ENCODE peak calls at places on chromosomes 13 and 19, in ten cellular contexts. One of them, this sample, is unnamed.
A peak's percentile ranks its signal among the peaks of the same experiment; 100 is the strongest.

GRCh38 chr13:101085551-101085950 is 330.8 kb downstream of the NALCN start:
- DNase-seq in activated effector memory CD4-positive, alpha-beta T cell treated with Interleukin-2 at 50 U/mL for 16 hours: no peak
- DNase-seq in GM19239: no peak
- DNase-seq in activated CD8-positive, alpha-beta memory T cell treated with anti-CD3 and anti-CD28 coated beads, Interleukin-2, amount 50 U/mL, for 4 hours: no peak
- DNase-seq in Calu3: no peak
- DNase-seq in nephron progenitor cell: no peak
- DNase-seq in transverse colon: no peak
- DNase-seq in stimulated activated CD8-positive, alpha-beta memory T cell treated with anti-CD3 and anti-CD28 coated beads, Interleukin-2, amount 100 ng/mL, for 1 hour: no peak
- DNase-seq in COR-L47: no peak
- DNase-seq in NCI-H1092 treated with DMSO at 0.1 percent for 48 hours: no peak
- DNase-seq in this sample: no peak

GRCh38 chr19:18763674-18764590 is 27.2 kb downstream of the COMP start:
- DNase-seq in activated effector memory CD4-positive, alpha-beta T cell treated with Interleukin-2 at 50 U/mL for 16 hours: no peak
- DNase-seq in GM19239: no peak
- DNase-seq in activated CD8-positive, alpha-beta memory T cell treated with anti-CD3 and anti-CD28 coated beads, Interleukin-2, amount 50 U/mL, for 4 hours: no peak
- DNase-seq in Calu3: no peak
- DNase-seq in nephron progenitor cell: no peak
- DNase-seq in transverse colon: no peak
- DNase-seq in stimulated activated CD8-positive, alpha-beta memory T cell treated with anti-CD3 and anti-CD28 coated beads, Interleukin-2, amount 100 ng/mL, for 1 hour: no peak
- DNase-seq in COR-L47: no peak
- DNase-seq in NCI-H1092 treated with DMSO at 0.1 percent for 48 hours: peak; percentile 44
- DNase-seq in this sample: no peak

GRCh38 chr19:48390188-48391099 is 907 bp downstream of the KDELR1 start:
- DNase-seq in activated effector memory CD4-positive, alpha-beta T cell treated with Interleukin-2 at 50 U/mL for 16 hours: peak; percentile 50
- DNase-seq in GM19239: peak; percentile 52
- DNase-seq in activated CD8-positive, alpha-beta memory T cell treated with anti-CD3 and anti-CD28 coated beads, Interleukin-2, amount 50 U/mL, for 4 hours: peak; percentile 66
- DNase-seq in Calu3: peak; percentile 82
- DNase-seq in nephron progenitor cell: peak; percentile 71
- DNase-seq in transverse colon: peak; percentile 75
- DNase-seq in stimulated activated CD8-positive, alpha-beta memory T cell treated with anti-CD3 and anti-CD28 coated beads, Interleukin-2, amount 100 ng/mL, for 1 hour: peak; percentile 42
- DNase-seq in COR-L47: peak; percentile 35
- DNase-seq in NCI-H1092 treated with DMSO at 0.1 percent for 48 hours: no peak
- DNase-seq in this sample: peak; percentile 85

GRCh38 chr19:18657590-18658365 is 20.9 kb downstream of the KLHL26 start:
- DNase-seq in activated effector memory CD4-positive, alpha-beta T cell treated with Interleukin-2 at 50 U/mL for 16 hours: no peak
- DNase-seq in GM19239: no peak
- DNase-seq in activated CD8-positive, alpha-beta memory T cell treated with anti-CD3 and anti-CD28 coated beads, Interleukin-2, amount 50 U/mL, for 4 hours: no peak
- DNase-seq in Calu3: no peak
- DNase-seq in nephron progenitor cell: no peak
- DNase-seq in transverse colon: no peak
- DNase-seq in stimulated activated CD8-positive, alpha-beta memory T cell treated with anti-CD3 and anti-CD28 coated beads, Interleukin-2, amount 100 ng/mL, for 1 hour: no peak
- DNase-seq in COR-L47: no peak
- DNase-seq in NCI-H1092 treated with DMSO at 0.1 percent for 48 hours: peak; percentile 20
- DNase-seq in this sample: peak; percentile 72

GRCh38 chr19:54418030-54418929 is 3.0 kb downstream of the TTYH1 start:
- DNase-seq in activated effector memory CD4-positive, alpha-beta T cell treated with Interleukin-2 at 50 U/mL for 16 hours: no peak
- DNase-seq in GM19239: no peak
- DNase-seq in activated CD8-positive, alpha-beta memory T cell treated with anti-CD3 and anti-CD28 coated beads, Interleukin-2, amount 50 U/mL, for 4 hours: no peak
- DNase-seq in Calu3: no peak
- DNase-seq in nephron progenitor cell: no peak
- DNase-seq in transverse colon: no peak
- DNase-seq in stimulated activated CD8-positive, alpha-beta memory T cell treated with anti-CD3 and anti-CD28 coated beads, Interleukin-2, amount 100 ng/mL, for 1 hour: no peak
- DNase-seq in COR-L47: no peak
- DNase-seq in NCI-H1092 treated with DMSO at 0.1 percent for 48 hours: no peak
- DNase-seq in this sample: peak; percentile 72

GRCh38 chr19:35063940-35064818 is 22.7 kb downstream of the HPN start:
- DNase-seq in activated effector memory CD4-positive, alpha-beta T cell treated with Interleukin-2 at 50 U/mL for 16 hours: no peak
- DNase-seq in GM19239: no peak
- DNase-seq in activated CD8-positive, alpha-beta memory T cell treated with anti-CD3 and anti-CD28 coated beads, Interleukin-2, amount 50 U/mL, for 4 hours: no peak
- DNase-seq in Calu3: peak; percentile 36
- DNase-seq in nephron progenitor cell: no peak
- DNase-seq in transverse colon: no peak
- DNase-seq in stimulated activated CD8-positive, alpha-beta memory T cell treated with anti-CD3 and anti-CD28 coated beads, Interleukin-2, amount 100 ng/mL, for 1 hour: no peak
- DNase-seq in COR-L47: no peak
- DNase-seq in NCI-H1092 treated with DMSO at 0.1 percent for 48 hours: no peak
- DNase-seq in this sample: no peak

GRCh38 chr13:78993792-78994191 is 334.8 kb upstream of the OBI1 start:
- DNase-seq in activated effector memory CD4-positive, alpha-beta T cell treated with Interleukin-2 at 50 U/mL for 16 hours: no peak
- DNase-seq in GM19239: no peak
- DNase-seq in activated CD8-positive, alpha-beta memory T cell treated with anti-CD3 and anti-CD28 coated beads, Interleukin-2, amount 50 U/mL, for 4 hours: no peak
- DNase-seq in Calu3: no peak
- DNase-seq in nephron progenitor cell: no peak
- DNase-seq in transverse colon: no peak
- DNase-seq in stimulated activated CD8-positive, alpha-beta memory T cell treated with anti-CD3 and anti-CD28 coated beads, Interleukin-2, amount 100 ng/mL, for 1 hour: no peak
- DNase-seq in COR-L47: peak; percentile 59
- DNase-seq in NCI-H1092 treated with DMSO at 0.1 percent for 48 hours: peak; percentile 64
- DNase-seq in this sample: no peak

GRCh38 chr19:46357846-46358583 is 11.1 kb downstream of the PPP5C start:
- DNase-seq in activated effector memory CD4-positive, alpha-beta T cell treated with Interleukin-2 at 50 U/mL for 16 hours: no peak
- DNase-seq in GM19239: no peak
- DNase-seq in activated CD8-positive, alpha-beta memory T cell treated with anti-CD3 and anti-CD28 coated beads, Interleukin-2, amount 50 U/mL, for 4 hours: no peak
- DNase-seq in Calu3: peak; percentile 35
- DNase-seq in nephron progenitor cell: no peak
- DNase-seq in transverse colon: no peak
- DNase-seq in stimulated activated CD8-positive, alpha-beta memory T cell treated with anti-CD3 and anti-CD28 coated beads, Interleukin-2, amount 100 ng/mL, for 1 hour: no peak
- DNase-seq in COR-L47: no peak
- DNase-seq in NCI-H1092 treated with DMSO at 0.1 percent for 48 hours: no peak
- DNase-seq in this sample: no peak

GRCh38 chr13:99980201-99981114 is 1.1 kb upstream of the ZIC2 start:
- DNase-seq in activated effector memory CD4-positive, alpha-beta T cell treated with Interleukin-2 at 50 U/mL for 16 hours: no peak
- DNase-seq in GM19239: no peak
- DNase-seq in activated CD8-positive, alpha-beta memory T cell treated with anti-CD3 and anti-CD28 coated beads, Interleukin-2, amount 50 U/mL, for 4 hours: peak; percentile 65
- DNase-seq in Calu3: peak; percentile 62
- DNase-seq in nephron progenitor cell: peak; percentile 83
- DNase-seq in transverse colon: peak; percentile 69
- DNase-seq in stimulated activated CD8-positive, alpha-beta memory T cell treated with anti-CD3 and anti-CD28 coated beads, Interleukin-2, amount 100 ng/mL, for 1 hour: no peak
- DNase-seq in COR-L47: peak; percentile 92
- DNase-seq in NCI-H1092 treated with DMSO at 0.1 percent for 48 hours: peak; percentile 94
- DNase-seq in this sample: peak; percentile 89

GRCh38 chr19:35138305-35138799 is 272 bp upstream of the FXYD1 start:
- DNase-seq in activated effector memory CD4-positive, alpha-beta T cell treated with Interleukin-2 at 50 U/mL for 16 hours: no peak
- DNase-seq in GM19239: no peak
- DNase-seq in activated CD8-positive, alpha-beta memory T cell treated with anti-CD3 and anti-CD28 coated beads, Interleukin-2, amount 50 U/mL, for 4 hours: no peak
- DNase-seq in Calu3: no peak
- DNase-seq in nephron progenitor cell: no peak
- DNase-seq in transverse colon: no peak
- DNase-seq in stimulated activated CD8-positive, alpha-beta memory T cell treated with anti-CD3 and anti-CD28 coated beads, Interleukin-2, amount 100 ng/mL, for 1 hour: no peak
- DNase-seq in COR-L47: no peak
- DNase-seq in NCI-H1092 treated with DMSO at 0.1 percent for 48 hours: no peak
- DNase-seq in this sample: no peak

GRCh38 chr13:36880961-36881360 is 39.1 kb downstream of the SMAD9 start:
- DNase-seq in activated effector memory CD4-positive, alpha-beta T cell treated with Interleukin-2 at 50 U/mL for 16 hours: no peak
- DNase-seq in GM19239: no peak
- DNase-seq in activated CD8-positive, alpha-beta memory T cell treated with anti-CD3 and anti-CD28 coated beads, Interleukin-2, amount 50 U/mL, for 4 hours: no peak
- DNase-seq in Calu3: no peak
- DNase-seq in nephron progenitor cell: no peak
- DNase-seq in transverse colon: no peak
- DNase-seq in stimulated activated CD8-positive, alpha-beta memory T cell treated with anti-CD3 and anti-CD28 coated beads, Interleukin-2, amount 100 ng/mL, for 1 hour: no peak
- DNase-seq in COR-L47: no peak
- DNase-seq in NCI-H1092 treated with DMSO at 0.1 percent for 48 hours: no peak
- DNase-seq in this sample: no peak

GRCh38 chr19:53942001-53942786 is 20.5 kb upstream of the CACNG8 start:
- DNase-seq in activated effector memory CD4-positive, alpha-beta T cell treated with Interleukin-2 at 50 U/mL for 16 hours: no peak
- DNase-seq in GM19239: no peak
- DNase-seq in activated CD8-positive, alpha-beta memory T cell treated with anti-CD3 and anti-CD28 coated beads, Interleukin-2, amount 50 U/mL, for 4 hours: no peak
- DNase-seq in Calu3: no peak
- DNase-seq in nephron progenitor cell: peak; percentile 83
- DNase-seq in transverse colon: no peak
- DNase-seq in stimulated activated CD8-positive, alpha-beta memory T cell treated with anti-CD3 and anti-CD28 coated beads, Interleukin-2, amount 100 ng/mL, for 1 hour: no peak
- DNase-seq in COR-L47: no peak
- DNase-seq in NCI-H1092 treated with DMSO at 0.1 percent for 48 hours: no peak
- DNase-seq in this sample: peak; percentile 90

GRCh38 chr13:52804202-52804641 is 44.2 kb downstream of the PCDH8 start:
- DNase-seq in activated effector memory CD4-positive, alpha-beta T cell treated with Interleukin-2 at 50 U/mL for 16 hours: no peak
- DNase-seq in GM19239: no peak
- DNase-seq in activated CD8-positive, alpha-beta memory T cell treated with anti-CD3 and anti-CD28 coated beads, Interleukin-2, amount 50 U/mL, for 4 hours: no peak
- DNase-seq in Calu3: no peak
- DNase-seq in nephron progenitor cell: no peak
- DNase-seq in transverse colon: no peak
- DNase-seq in stimulated activated CD8-positive, alpha-beta memory T cell treated with anti-CD3 and anti-CD28 coated beads, Interleukin-2, amount 100 ng/mL, for 1 hour: no peak
- DNase-seq in COR-L47: no peak
- DNase-seq in NCI-H1092 treated with DMSO at 0.1 percent for 48 hours: no peak
- DNase-seq in this sample: no peak

GRCh38 chr13:32731576-32731975 is 145.3 kb downstream of the PDS5B start:
- DNase-seq in activated effector memory CD4-positive, alpha-beta T cell treated with Interleukin-2 at 50 U/mL for 16 hours: no peak
- DNase-seq in GM19239: no peak
- DNase-seq in activated CD8-positive, alpha-beta memory T cell treated with anti-CD3 and anti-CD28 coated beads, Interleukin-2, amount 50 U/mL, for 4 hours: no peak
- DNase-seq in Calu3: no peak
- DNase-seq in nephron progenitor cell: no peak
- DNase-seq in transverse colon: no peak
- DNase-seq in stimulated activated CD8-positive, alpha-beta memory T cell treated with anti-CD3 and anti-CD28 coated beads, Interleukin-2, amount 100 ng/mL, for 1 hour: no peak
- DNase-seq in COR-L47: no peak
- DNase-seq in NCI-H1092 treated with DMSO at 0.1 percent for 48 hours: no peak
- DNase-seq in this sample: no peak

GRCh38 chr13:31012285-31013024 is 80.0 kb downstream of the TEX26 start:
- DNase-seq in activated effector memory CD4-positive, alpha-beta T cell treated with Interleukin-2 at 50 U/mL for 16 hours: no peak
- DNase-seq in GM19239: no peak
- DNase-seq in activated CD8-positive, alpha-beta memory T cell treated with anti-CD3 and anti-CD28 coated beads, Interleukin-2, amount 50 U/mL, for 4 hours: no peak
- DNase-seq in Calu3: peak; percentile 26
- DNase-seq in nephron progenitor cell: no peak
- DNase-seq in transverse colon: no peak
- DNase-seq in stimulated activated CD8-positive, alpha-beta memory T cell treated with anti-CD3 and anti-CD28 coated beads, Interleukin-2, amount 100 ng/mL, for 1 hour: no peak
- DNase-seq in COR-L47: peak; percentile 16
- DNase-seq in NCI-H1092 treated with DMSO at 0.1 percent for 48 hours: no peak
- DNase-seq in this sample: peak; percentile 63

GRCh38 chr13:30607908-30608307 is 9.8 kb upstream of the USPL1 start:
- DNase-seq in activated effector memory CD4-positive, alpha-beta T cell treated with Interleukin-2 at 50 U/mL for 16 hours: peak; percentile 41
- DNase-seq in GM19239: peak; percentile 66
- DNase-seq in activated CD8-positive, alpha-beta memory T cell treated with anti-CD3 and anti-CD28 coated beads, Interleukin-2, amount 50 U/mL, for 4 hours: peak; percentile 47
- DNase-seq in Calu3: no peak
- DNase-seq in nephron progenitor cell: no peak
- DNase-seq in transverse colon: peak; percentile 57
- DNase-seq in stimulated activated CD8-positive, alpha-beta memory T cell treated with anti-CD3 and anti-CD28 coated beads, Interleukin-2, amount 100 ng/mL, for 1 hour: peak; percentile 36
- DNase-seq in COR-L47: no peak
- DNase-seq in NCI-H1092 treated with DMSO at 0.1 percent for 48 hours: no peak
- DNase-seq in this sample: no peak

GRCh38 chr13:46361535-46361934 is 25.5 kb downstream of the RUBCNL start:
- DNase-seq in activated effector memory CD4-positive, alpha-beta T cell treated with Interleukin-2 at 50 U/mL for 16 hours: no peak
- DNase-seq in GM19239: no peak
- DNase-seq in activated CD8-positive, alpha-beta memory T cell treated with anti-CD3 and anti-CD28 coated beads, Interleukin-2, amount 50 U/mL, for 4 hours: no peak
- DNase-seq in Calu3: no peak
- DNase-seq in nephron progenitor cell: no peak
- DNase-seq in transverse colon: no peak
- DNase-seq in stimulated activated CD8-positive, alpha-beta memory T cell treated with anti-CD3 and anti-CD28 coated beads, Interleukin-2, amount 100 ng/mL, for 1 hour: no peak
- DNase-seq in COR-L47: no peak
- DNase-seq in NCI-H1092 treated with DMSO at 0.1 percent for 48 hours: no peak
- DNase-seq in this sample: no peak

GRCh38 chr19:33161201-33161600 is 29.3 kb downstream of the WDR88 start:
- DNase-seq in activated effector memory CD4-positive, alpha-beta T cell treated with Interleukin-2 at 50 U/mL for 16 hours: no peak
- DNase-seq in GM19239: no peak
- DNase-seq in activated CD8-positive, alpha-beta memory T cell treated with anti-CD3 and anti-CD28 coated beads, Interleukin-2, amount 50 U/mL, for 4 hours: no peak
- DNase-seq in Calu3: no peak
- DNase-seq in nephron progenitor cell: no peak
- DNase-seq in transverse colon: no peak
- DNase-seq in stimulated activated CD8-positive, alpha-beta memory T cell treated with anti-CD3 and anti-CD28 coated beads, Interleukin-2, amount 100 ng/mL, for 1 hour: no peak
- DNase-seq in COR-L47: no peak
- DNase-seq in NCI-H1092 treated with DMSO at 0.1 percent for 48 hours: no peak
- DNase-seq in this sample: no peak

GRCh38 chr13:30725331-30726085 is 9.8 kb upstream of the ALOX5AP start:
- DNase-seq in activated effector memory CD4-positive, alpha-beta T cell treated with Interleukin-2 at 50 U/mL for 16 hours: no peak
- DNase-seq in GM19239: no peak
- DNase-seq in activated CD8-positive, alpha-beta memory T cell treated with anti-CD3 and anti-CD28 coated beads, Interleukin-2, amount 50 U/mL, for 4 hours: no peak
- DNase-seq in Calu3: no peak
- DNase-seq in nephron progenitor cell: no peak
- DNase-seq in transverse colon: no peak
- DNase-seq in stimulated activated CD8-positive, alpha-beta memory T cell treated with anti-CD3 and anti-CD28 coated beads, Interleukin-2, amount 100 ng/mL, for 1 hour: no peak
- DNase-seq in COR-L47: no peak
- DNase-seq in NCI-H1092 treated with DMSO at 0.1 percent for 48 hours: peak; percentile 66
- DNase-seq in this sample: peak; percentile 18

GRCh38 chr19:18091217-18091608 is 4.5 kb upstream of the IL12RB1 start:
- DNase-seq in activated effector memory CD4-positive, alpha-beta T cell treated with Interleukin-2 at 50 U/mL for 16 hours: peak; percentile 76
- DNase-seq in GM19239: peak; percentile 48
- DNase-seq in activated CD8-positive, alpha-beta memory T cell treated with anti-CD3 and anti-CD28 coated beads, Interleukin-2, amount 50 U/mL, for 4 hours: peak; percentile 84
- DNase-seq in Calu3: no peak
- DNase-seq in nephron progenitor cell: no peak
- DNase-seq in transverse colon: peak; percentile 78
- DNase-seq in stimulated activated CD8-positive, alpha-beta memory T cell treated with anti-CD3 and anti-CD28 coated beads, Interleukin-2, amount 100 ng/mL, for 1 hour: peak; percentile 75
- DNase-seq in COR-L47: no peak
- DNase-seq in NCI-H1092 treated with DMSO at 0.1 percent for 48 hours: no peak
- DNase-seq in this sample: no peak

GRCh38 chr13:50692396-50692915 is 151.0 kb downstream of the DLEU7 start:
- DNase-seq in activated effector memory CD4-positive, alpha-beta T cell treated with Interleukin-2 at 50 U/mL for 16 hours: no peak
- DNase-seq in GM19239: no peak
- DNase-seq in activated CD8-positive, alpha-beta memory T cell treated with anti-CD3 and anti-CD28 coated beads, Interleukin-2, amount 50 U/mL, for 4 hours: no peak
- DNase-seq in Calu3: no peak
- DNase-seq in nephron progenitor cell: no peak
- DNase-seq in transverse colon: no peak
- DNase-seq in stimulated activated CD8-positive, alpha-beta memory T cell treated with anti-CD3 and anti-CD28 coated beads, Interleukin-2, amount 100 ng/mL, for 1 hour: no peak
- DNase-seq in COR-L47: no peak
- DNase-seq in NCI-H1092 treated with DMSO at 0.1 percent for 48 hours: no peak
- DNase-seq in this sample: no peak

GRCh38 chr13:113791761-113792160 is 32.7 kb downstream of the TMEM255B start:
- DNase-seq in activated effector memory CD4-positive, alpha-beta T cell treated with Interleukin-2 at 50 U/mL for 16 hours: no peak
- DNase-seq in GM19239: no peak
- DNase-seq in activated CD8-positive, alpha-beta memory T cell treated with anti-CD3 and anti-CD28 coated beads, Interleukin-2, amount 50 U/mL, for 4 hours: peak; percentile 8
- DNase-seq in Calu3: no peak
- DNase-seq in nephron progenitor cell: no peak
- DNase-seq in transverse colon: no peak
- DNase-seq in stimulated activated CD8-positive, alpha-beta memory T cell treated with anti-CD3 and anti-CD28 coated beads, Interleukin-2, amount 100 ng/mL, for 1 hour: no peak
- DNase-seq in COR-L47: no peak
- DNase-seq in NCI-H1092 treated with DMSO at 0.1 percent for 48 hours: no peak
- DNase-seq in this sample: no peak

GRCh38 chr19:31612873-31613272 is 263.6 kb upstream of the TSHZ3 start:
- DNase-seq in activated effector memory CD4-positive, alpha-beta T cell treated with Interleukin-2 at 50 U/mL for 16 hours: no peak
- DNase-seq in GM19239: no peak
- DNase-seq in activated CD8-positive, alpha-beta memory T cell treated with anti-CD3 and anti-CD28 coated beads, Interleukin-2, amount 50 U/mL, for 4 hours: no peak
- DNase-seq in Calu3: no peak
- DNase-seq in nephron progenitor cell: no peak
- DNase-seq in transverse colon: no peak
- DNase-seq in stimulated activated CD8-positive, alpha-beta memory T cell treated with anti-CD3 and anti-CD28 coated beads, Interleukin-2, amount 100 ng/mL, for 1 hour: no peak
- DNase-seq in COR-L47: no peak
- DNase-seq in NCI-H1092 treated with DMSO at 0.1 percent for 48 hours: no peak
- DNase-seq in this sample: no peak

GRCh38 chr13:50365300-50365682 is 350.0 kb downstream of the KCNRG start:
- DNase-seq in activated effector memory CD4-positive, alpha-beta T cell treated with Interleukin-2 at 50 U/mL for 16 hours: no peak
- DNase-seq in GM19239: no peak
- DNase-seq in activated CD8-positive, alpha-beta memory T cell treated with anti-CD3 and anti-CD28 coated beads, Interleukin-2, amount 50 U/mL, for 4 hours: no peak
- DNase-seq in Calu3: peak; percentile 2
- DNase-seq in nephron progenitor cell: no peak
- DNase-seq in transverse colon: no peak
- DNase-seq in stimulated activated CD8-positive, alpha-beta memory T cell treated with anti-CD3 and anti-CD28 coated beads, Interleukin-2, amount 100 ng/mL, for 1 hour: no peak
- DNase-seq in COR-L47: no peak
- DNase-seq in NCI-H1092 treated with DMSO at 0.1 percent for 48 hours: no peak
- DNase-seq in this sample: no peak

GRCh38 chr19:40709817-40710216 is 6.9 kb downstream of the COQ8B start:
- DNase-seq in activated effector memory CD4-positive, alpha-beta T cell treated with Interleukin-2 at 50 U/mL for 16 hours: no peak
- DNase-seq in GM19239: no peak
- DNase-seq in activated CD8-positive, alpha-beta memory T cell treated with anti-CD3 and anti-CD28 coated beads, Interleukin-2, amount 50 U/mL, for 4 hours: no peak
- DNase-seq in Calu3: no peak
- DNase-seq in nephron progenitor cell: no peak
- DNase-seq in transverse colon: no peak
- DNase-seq in stimulated activated CD8-positive, alpha-beta memory T cell treated with anti-CD3 and anti-CD28 coated beads, Interleukin-2, amount 100 ng/mL, for 1 hour: no peak
- DNase-seq in COR-L47: no peak
- DNase-seq in NCI-H1092 treated with DMSO at 0.1 percent for 48 hours: no peak
- DNase-seq in this sample: no peak

GRCh38 chr19:15331419-15332310 is 674 bp downstream of the BRD4 start:
- DNase-seq in activated effector memory CD4-positive, alpha-beta T cell treated with Interleukin-2 at 50 U/mL for 16 hours: peak; percentile 48
- DNase-seq in GM19239: peak; percentile 62
- DNase-seq in activated CD8-positive, alpha-beta memory T cell treated with anti-CD3 and anti-CD28 coated beads, Interleukin-2, amount 50 U/mL, for 4 hours: peak; percentile 71
- DNase-seq in Calu3: peak; percentile 54
- DNase-seq in nephron progenitor cell: peak; percentile 57
- DNase-seq in transverse colon: peak; percentile 64
- DNase-seq in stimulated activated CD8-positive, alpha-beta memory T cell treated with anti-CD3 and anti-CD28 coated beads, Interleukin-2, amount 100 ng/mL, for 1 hour: peak; percentile 39
- DNase-seq in COR-L47: peak; percentile 39
- DNase-seq in NCI-H1092 treated with DMSO at 0.1 percent for 48 hours: no peak
- DNase-seq in this sample: peak; percentile 68